ENCODE peak calls at places on chromosome 22, in four cellular contexts. X is RPMI8226; L is stimulated activated CD8-positive, alpha-beta memory T cell treated with anti-CD3 and anti-CD28 coated beads, Interleukin-12 subunit alpha, Interleukin-12 subunit beta, amount 100 ng/mL, for 4 hours; S is brain microvascular endothelial cell. H is an unnamed sample.
A peak's percentile ranks its signal among the peaks of the same experiment; 100 is the strongest.

GRCh38 chr22:22897036-22897435 is 9.4 kb downstream of the IGLL5 start:
- DNase-seq in S (no peak), L (no peak), X (no peak), H (no peak)

GRCh38 chr22:37639771-37640590 is 512 bp downstream of the SH3BP1 start:
- DNase-seq in L (no peak), X (peak; percentile 60), S (no peak), H (no peak)

GRCh38 chr22:50600967-50601668 is 525 bp downstream of the MAPK8IP2 start:
- DNase-seq in L (no peak), X (no peak), S (no peak), H (no peak)

GRCh38 chr22:24355574-24355973 is 71.8 kb upstream of the ADORA2A start:
- DNase-seq in L (no peak), S (no peak), X (no peak), H (no peak)

GRCh38 chr22:45478108-45478771 is 24.4 kb upstream of the FBLN1 start:
- DNase-seq in L (no peak), X (no peak), S (peak; percentile 84), H (no peak)

GRCh38 chr22:30292069-30292970 is 3.0 kb upstream of the CASTOR1 start:
- DNase-seq in L (no peak), S (no peak), X (no peak), H (no peak)

GRCh38 chr22:46907578-46908215 is 145.2 kb downstream of the TBC1D22A start:
- DNase-seq in L (no peak), X (no peak), S (no peak), H (no peak)

GRCh38 chr22:20523118-20523983 is 15.9 kb downstream of the MED15 start:
- DNase-seq in S (peak; percentile 14), X (peak; percentile 35), L (no peak), H (no peak)

GRCh38 chr22:19693981-19694670 is 20.2 kb upstream of the SEPTIN5 start:
- DNase-seq in X (no peak), L (no peak), S (no peak), H (no peak)

GRCh38 chr22:30486118-30486517 is 14.3 kb upstream of the SEC14L3 start:
- DNase-seq in X (no peak), L (no peak), S (no peak), H (no peak)

GRCh38 chr22:50186789-50187523 is 1.2 kb downstream of the TRABD start:
- DNase-seq in X (peak; percentile 74), L (no peak), S (no peak), H (no peak)

GRCh38 chr22:46220921-46221320 is 29.2 kb downstream of the CDPF1 start:
- DNase-seq in L (no peak), X (no peak), S (peak; percentile 1), H (no peak)

GRCh38 chr22:41776381-41776780 is 24.1 kb upstream of the CCDC134 start:
- DNase-seq in X (no peak), S (no peak), L (no peak), H (no peak)

GRCh38 chr22:33166206-33166605 is 108.0 kb upstream of the SYN3 start:
- DNase-seq in S (no peak), L (no peak), X (no peak), H (no peak)

GRCh38 chr22:36298118-36298517 is 45.2 kb downstream of the APOL1 start:
- DNase-seq in L (no peak), X (no peak), S (no peak), H (no peak)

GRCh38 chr22:20084547-20085413 is 4.7 kb downstream of the DGCR8 start:
- DNase-seq in S (no peak), X (no peak), L (no peak), H (no peak)

GRCh38 chr22:20282901-20283673 is 15.0 kb upstream of the RTN4R start:
- DNase-seq in S (no peak), X (no peak), L (no peak), H (no peak)

GRCh38 chr22:36036167-36036624 is 7.6 kb upstream of the RBFOX2 start:
- DNase-seq in L (no peak), S (no peak), X (no peak), H (no peak)

GRCh38 chr22:34102633-34103032 is 182.4 kb upstream of the LARGE1 start:
- DNase-seq in S (no peak), L (no peak), X (peak; percentile 8), H (no peak)

GRCh38 chr22:23513705-23514104 is 66.4 kb downstream of the IGLL1 start:
- DNase-seq in L (no peak), X (no peak), S (no peak), H (no peak)

GRCh38 chr22:42297778-42298177 is 27.3 kb upstream of the TCF20 start:
- DNase-seq in S (no peak), L (no peak), X (peak; percentile 40), H (no peak)

GRCh38 chr22:45647532-45648225 is 24.0 kb upstream of the ATXN10 start:
- DNase-seq in X (no peak), S (no peak), L (no peak), H (no peak)